ENCODE peak calls at places on chromosomes 12 and 14, in four cellular contexts. Y is GM12878, L is HCT116, B is K562. M is an unnamed sample.
A peak's percentile ranks its signal among the peaks of the same experiment; 100 is the strongest.

GRCh38 chr12:24038211-24038997 is 88.9 kb upstream of the SOX5 start:
- DNase-seq in Y (no peak), L (no peak), B (no peak), M (peak; percentile 28)

GRCh38 chr12:67784831-67785230 is 136.3 kb downstream of the DYRK2 start:
- DNase-seq in Y (no peak), L (no peak), B (no peak), M (no peak)

GRCh38 chr12:9049520-9050133 is 60.3 kb downstream of the KLRG1 start:
- DNase-seq in Y (no peak), L (peak; percentile 48), B (peak; percentile 58), M (peak; percentile 66)

GRCh38 chr12:75571204-75571603 is 59.8 kb upstream of the KRR1 start:
- DNase-seq in Y (no peak), L (no peak), B (no peak), M (no peak)

GRCh38 chr14:93301821-93302447 is 30.9 kb downstream of the BTBD7 start:
- DNase-seq in Y (no peak), L (peak; percentile 34), B (no peak), M (no peak)

GRCh38 chr12:11877869-11878780 is 192.6 kb upstream of the BCL2L14 start:
- DNase-seq in Y (no peak), L (no peak), B (no peak), M (peak; percentile 57)

GRCh38 chr12:108854055-108854452 is 3.3 kb downstream of the SSH1 start:
- DNase-seq in Y (peak; percentile 52), L (no peak), B (peak; percentile 28), M (no peak)

GRCh38 chr12:19190292-19191031 is 60.9 kb downstream of the PLEKHA5 start:
- DNase-seq in Y (no peak), L (no peak), B (no peak), M (no peak)

GRCh38 chr12:96401061-96401871 is 1.0 kb upstream of the CDK17 start:
- DNase-seq in Y (peak; percentile 72), L (peak; percentile 51), B (peak; percentile 67), M (no peak)

GRCh38 chr14:47675489-47676300 is at the start of gene MDGA2:
- DNase-seq in Y (no peak), L (no peak), B (no peak), M (no peak)

GRCh38 chr14:86153480-86153879 is 623.5 kb downstream of the FLRT2 start:
- DNase-seq in Y (no peak), L (no peak), B (no peak), M (peak; percentile 1)

GRCh38 chr12:92987362-92987761 is 58.3 kb upstream of the EEA1 start:
- DNase-seq in Y (no peak), L (peak; percentile 42), B (peak; percentile 76), M (peak; percentile 51)

GRCh38 chr14:53491256-53491905 is 338.3 kb upstream of the DDHD1 start:
- DNase-seq in Y (no peak), L (no peak), B (no peak), M (no peak)

GRCh38 chr12:122721057-122721545 is 4.5 kb upstream of the HCAR3 start:
- DNase-seq in Y (peak; percentile 67), L (no peak), B (no peak), M (no peak)

GRCh38 chr14:104353221-104353920 is 215.0 kb downstream of the KIF26A start:
- DNase-seq in Y (no peak), L (no peak), B (no peak), M (no peak)

GRCh38 chr12:117064596-117064995 is 34.6 kb downstream of the TESC start:
- DNase-seq in Y (no peak), L (no peak), B (no peak), M (no peak)

GRCh38 chr14:72801381-72801812 is 92.5 kb downstream of the DPF3 start:
- DNase-seq in Y (no peak), L (peak; percentile 50), B (no peak), M (no peak)

GRCh38 chr12:18383203-18383602 is 121.9 kb downstream of the PIK3C2G start:
- DNase-seq in Y (no peak), L (no peak), B (no peak), M (peak; percentile 47)

GRCh38 chr12:90274407-90274806 is 565.8 kb upstream of the ATP2B1 start:
- DNase-seq in Y (no peak), L (no peak), B (no peak), M (no peak)

DNA sequence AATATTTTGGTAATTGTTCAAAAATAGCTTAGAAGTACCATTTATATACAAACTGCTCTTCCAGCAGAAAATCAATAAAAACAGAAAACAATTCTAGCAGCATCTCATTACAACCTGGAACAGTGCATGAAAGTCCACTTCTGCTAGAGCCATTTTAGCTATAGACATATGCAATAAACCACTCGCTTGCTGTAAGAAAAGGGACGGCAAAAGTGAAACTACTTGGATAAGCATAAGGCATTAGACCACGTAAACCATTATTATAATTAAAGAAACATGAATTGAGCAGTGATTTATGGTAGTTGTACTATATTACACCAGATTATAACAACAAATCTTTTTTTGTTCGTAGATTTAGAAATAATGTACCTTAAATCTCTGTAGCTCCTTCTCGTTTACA is 48.7 kb downstream of the LRIG3 start:
- DNase-seq in Y (no peak), L (no peak), B (no peak), M (no peak)
- TF ChIP-seq ZNF274 in Y (no peak), L (no peak), B (no peak), M (no peak)

DNA sequence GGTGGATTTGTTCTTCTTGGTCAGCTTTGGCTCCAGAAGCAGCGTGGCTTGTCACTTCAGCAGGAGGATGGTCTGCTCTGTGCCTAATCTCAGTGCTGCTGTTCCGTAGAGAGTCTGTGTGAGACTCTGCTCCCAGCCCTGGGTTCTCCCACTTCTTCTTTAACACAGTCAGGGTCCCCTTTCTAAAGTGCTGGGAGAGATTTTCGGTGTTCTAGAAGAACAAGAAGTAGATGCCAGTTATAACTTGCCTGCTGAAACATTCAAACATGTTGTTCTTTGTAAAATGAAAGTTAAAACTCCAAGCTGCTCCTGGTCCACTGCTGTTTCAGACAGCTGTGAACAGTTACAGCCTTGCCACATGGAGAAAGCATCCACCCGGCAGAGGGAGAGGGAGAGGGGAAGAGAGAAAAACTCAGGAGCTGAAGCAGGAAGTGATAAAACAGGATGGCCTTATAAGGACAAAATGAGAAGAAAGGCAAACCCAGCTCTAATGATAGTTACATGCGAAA is 55.2 kb upstream of the CERS5 start:
- DNase-seq in Y (no peak), L (peak; percentile 52), B (peak; percentile 84), M (peak; percentile 57)
- TF ChIP-seq YY1 in Y (no peak), L (no peak), B (no peak), M (no peak)

GRCh38 chr14:34649344-34649743 is 19.4 kb upstream of the SNX6 start:
- DNase-seq in Y (no peak), L (no peak), B (peak; percentile 31), M (no peak)

GRCh38 chr14:34646570-34647255 is 16.8 kb upstream of the SNX6 start:
- DNase-seq in Y (no peak), L (no peak), B (no peak), M (no peak)

GRCh38 chr14:34655959-34656358 is 26.0 kb upstream of the SNX6 start:
- DNase-seq in Y (no peak), L (no peak), B (no peak), M (no peak)

DNA sequence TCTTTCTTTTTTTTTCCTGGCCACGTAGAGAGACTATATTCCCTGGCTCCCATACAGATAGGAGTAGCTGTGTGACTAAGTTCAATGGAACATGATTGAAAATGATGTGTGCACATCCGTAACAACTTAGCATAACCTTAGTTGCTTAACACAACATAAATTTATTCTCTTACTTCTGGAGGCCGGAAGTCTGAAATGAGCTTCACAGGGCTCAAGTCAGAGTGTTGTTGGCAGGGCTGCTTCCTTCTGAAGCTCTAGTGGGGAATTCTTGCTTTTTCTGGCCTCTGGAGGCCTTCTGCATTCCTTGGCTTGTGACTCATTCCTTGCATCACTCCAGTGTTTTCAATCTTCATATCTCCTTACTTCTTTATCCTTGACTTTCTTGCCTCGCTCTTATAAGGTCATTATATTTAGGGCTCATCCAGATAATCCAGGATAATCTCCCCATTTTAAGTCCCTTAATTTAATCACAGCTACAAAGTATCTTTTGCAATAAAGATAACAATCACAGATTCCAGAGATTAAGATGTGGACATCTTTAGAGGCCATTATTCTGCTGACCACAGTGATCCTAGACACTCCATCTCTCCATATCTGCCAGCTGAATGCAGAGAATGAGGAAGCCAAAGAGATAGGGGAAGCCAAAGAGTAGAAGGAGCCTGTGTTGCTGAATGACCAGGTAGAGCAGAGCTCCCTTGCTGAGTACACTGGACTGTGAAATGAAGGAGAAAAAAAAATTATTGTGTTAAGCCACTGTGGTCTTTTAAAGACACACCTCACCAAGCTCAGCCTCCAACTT is 21.0 kb upstream of the SNX6 start:
- DNase-seq in Y (no peak), L (peak; percentile 56), B (no peak), M (no peak)
- TF ChIP-seq ZNF274 in Y (no peak), L (no peak), B (no peak), M (no peak)

GRCh38 chr12:21678959-21679358 is 21.3 kb upstream of the LDHB start:
- DNase-seq in Y (no peak), L (no peak), B (no peak), M (no peak)
- TF ChIP-seq YY1 in Y (no peak), L (no peak), B (no peak), M (no peak)

M was measured in NT2/D1.